ENCODE peak calls at places on chromosome 6, in four cellular contexts. U, E, T and W are unnamed samples.
A peak's percentile ranks its signal among the peaks of the same experiment; 100 is the strongest.

GRCh38 chr6:26064619-26065257 is 22.5 kb upstream of the HFE start:
- DNase-seq in U (no peak), E (no peak), T (no peak), W (no peak)

GRCh38 chr6:150409576-150410066 is 40.8 kb downstream of the IYD start:
- DNase-seq in U (no peak), E (peak; percentile 63), T (no peak), W (no peak)

GRCh38 chr6:34531580-34532201 is 24.4 kb downstream of the SPDEF start:
- DNase-seq in U (no peak), E (no peak), T (peak; percentile 26), W (no peak)

GRCh38 chr6:2945069-2945452 is 26.3 kb downstream of the SERPINB6 start:
- DNase-seq in U (no peak), E (no peak), T (no peak), W (peak; percentile 22)

GRCh38 chr6:48449002-48449401 is 338.0 kb upstream of the PTCHD4 start:
- DNase-seq in U (no peak), E (no peak), T (no peak), W (no peak)

GRCh38 chr6:87155920-87156600 is 695 bp downstream of the ZNF292 start:
- DNase-seq in U (peak; percentile 52), E (peak; percentile 46), T (no peak), W (peak; percentile 75)

GRCh38 chr6:30752164-30752927 is 8.0 kb upstream of the IER3 start:
- DNase-seq in U (no peak), E (peak; percentile 89), T (peak; percentile 100), W (no peak)

GRCh38 chr6:16129623-16130243 is 847 bp downstream of the MYLIP start:
- DNase-seq in U (no peak), E (peak; percentile 34), T (no peak), W (no peak)

GRCh38 chr6:129643968-129644367 is 66.0 kb downstream of the ARHGAP18 start:
- DNase-seq in U (no peak), E (no peak), T (no peak), W (no peak)

GRCh38 chr6:127058027-127058426 is 60.4 kb upstream of the RSPO3 start:
- DNase-seq in U (no peak), E (no peak), T (peak; percentile 55), W (no peak)

GRCh38 chr6:90216081-90216977 is 80.3 kb downstream of the BACH2 start:
- DNase-seq in U (no peak), E (peak; percentile 35), T (no peak), W (no peak)

GRCh38 chr6:89284963-89285735 is 29.9 kb downstream of the GABRR2 start:
- DNase-seq in U (no peak), E (no peak), T (no peak), W (no peak)

GRCh38 chr6:118319890-118320289 is 228.2 kb upstream of the PLN start:
- DNase-seq in U (no peak), E (no peak), T (no peak), W (no peak)

GRCh38 chr6:26330835-26331808 is 33.9 kb upstream of the BTN3A2 start:
- DNase-seq in U (no peak), E (no peak), T (no peak), W (no peak)

GRCh38 chr6:41066867-41067304 is 5.3 kb downstream of the OARD1 start:
- DNase-seq in U (peak; percentile 43), E (peak; percentile 77), T (peak; percentile 69), W (no peak)

GRCh38 chr6:92124126-92124525 is 1295.2 kb downstream of the EPHA7 start:
- DNase-seq in U (no peak), E (no peak), T (no peak), W (no peak)

GRCh38 chr6:143195349-143195845 is 134.7 kb downstream of the AIG1 start:
- DNase-seq in U (no peak), E (no peak), T (no peak), W (no peak)

GRCh38 chr6:111660531-111660930 is 54.9 kb upstream of the TRAF3IP2 start:
- DNase-seq in U (no peak), E (no peak), T (no peak), W (no peak)

GRCh38 chr6:2556761-2557160 is 194.0 kb downstream of the MYLK4 start:
- DNase-seq in U (no peak), E (no peak), T (no peak), W (no peak)

GRCh38 chr6:11700118-11700718 is 78.4 kb downstream of the ADTRP start:
- DNase-seq in U (no peak), E (no peak), T (peak; percentile 20), W (no peak)

GRCh38 chr6:45591816-45592359 is 214.2 kb upstream of the SUPT3H start:
- DNase-seq in U (no peak), E (no peak), T (no peak), W (no peak)

GRCh38 chr6:36818741-36819140 is 20.5 kb downstream of the CPNE5 start:
- DNase-seq in U (no peak), E (no peak), T (no peak), W (no peak)

GRCh38 chr6:24069546-24069945 is 56.5 kb upstream of the NRSN1 start:
- DNase-seq in U (no peak), E (no peak), T (no peak), W (no peak)

GRCh38 chr6:56764081-56764566 is 121.4 kb upstream of the DST start:
- DNase-seq in U (no peak), E (no peak), T (no peak), W (no peak)

GRCh38 chr6:39053854-39054576 is 5.4 kb downstream of the GLP1R start:
- DNase-seq in U (no peak), E (no peak), T (no peak), W (no peak)

GRCh38 chr6:170374571-170375444 is 68.2 kb downstream of the FAM120B start:
- DNase-seq in U (no peak), E (no peak), T (no peak), W (no peak)

GRCh38 chr6:20400476-20401402 is 940 bp upstream of the E2F3 start:
- DNase-seq in U (peak; percentile 28), E (peak; percentile 80), T (peak; percentile 7), W (no peak)
- TF ChIP-seq CTCF in U (peak; percentile 59), E (no peak), T (peak; percentile 19), W (peak; percentile 75)

DNA sequence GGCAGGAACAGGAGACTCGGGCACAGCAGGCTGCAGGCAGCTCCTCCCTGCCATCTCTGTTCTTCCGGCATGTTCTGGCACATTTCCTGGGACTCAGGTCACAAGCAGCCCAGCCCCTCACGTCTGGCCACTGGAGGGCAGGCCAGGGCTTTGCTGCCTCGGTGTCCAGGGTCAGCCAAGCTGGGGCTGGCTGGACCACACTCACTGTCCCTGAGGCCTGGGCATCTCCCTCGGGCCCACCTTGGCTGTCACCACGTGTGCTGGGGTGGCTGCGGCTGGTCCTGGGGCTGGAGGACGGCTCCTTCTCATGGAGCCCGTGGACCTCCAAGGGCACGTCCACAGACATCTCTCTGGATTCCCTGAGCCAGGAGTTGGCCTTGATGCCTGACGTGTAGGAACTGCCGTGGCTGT is 18.5 kb downstream of the FRMD1 start:
- DNase-seq in U (peak; percentile 44), E (no peak), T (no peak), W (no peak)
- TF ChIP-seq CTCF in U (peak; percentile 73), E (no peak), T (peak; percentile 49), W (peak; percentile 75)

GRCh38 chr6:7721654-7722053 is 4.2 kb upstream of the BMP6 start:
- DNase-seq in U (no peak), E (no peak), T (no peak), W (no peak)
- TF ChIP-seq CTCF in U (no peak), E (no peak), T (peak; percentile 21), W (peak; percentile 49)

GRCh38 chr6:93779086-93779858 is 359.9 kb upstream of the EPHA7 start:
- DNase-seq in U (no peak), E (no peak), T (peak; percentile 36), W (no peak)
- TF ChIP-seq CTCF in U (no peak), E (no peak), T (no peak), W (no peak)

GRCh38 chr6:335572-335971 is 43.3 kb downstream of the DUSP22 start:
- DNase-seq in U (no peak), E (no peak), T (no peak), W (no peak)
- TF ChIP-seq CTCF in U (no peak), E (no peak), T (no peak), W (no peak)